ENCODE peak calls at places on chromosome 2, in four cellular contexts. A, U, I and Z are unnamed samples.

GRCh38 chr2:45649855-45650806 is 1.3 kb upstream of the PRKCE start:
- DNase-seq in A (peak), U (peak), I (peak), Z (peak)

GRCh38 chr2:158518083-158518482 is 61.3 kb downstream of the PKP4 start:
- DNase-seq in A (no peak), U (no peak), I (no peak), Z (no peak)

GRCh38 chr2:188294547-188294946 is 2.9 kb downstream of the GULP1 start:
- DNase-seq in A (no peak), U (no peak), I (no peak), Z (no peak)

GRCh38 chr2:184769038-184769437 is 170.7 kb downstream of the ZNF804A start:
- DNase-seq in A (no peak), U (no peak), I (no peak), Z (no peak)

GRCh38 chr2:32743480-32744236 is 115.8 kb downstream of the TTC27 start:
- DNase-seq in A (no peak), U (no peak), I (no peak), Z (no peak)

GRCh38 chr2:176002684-176003225 is 688 bp upstream of the LNPK start:
- DNase-seq in A (no peak), U (peak), I (no peak), Z (no peak)

GRCh38 chr2:121213386-121213785 is 71.6 kb downstream of the TFCP2L1 start:
- DNase-seq in A (no peak), U (no peak), I (no peak), Z (no peak)

GRCh38 chr2:56318147-56318546 is 134.4 kb downstream of the CCDC85A start:
- DNase-seq in A (no peak), U (no peak), I (no peak), Z (no peak)

GRCh38 chr2:152513681-152514080 is 178.7 kb downstream of the FMNL2 start:
- DNase-seq in A (no peak), U (no peak), I (no peak), Z (no peak)

GRCh38 chr2:235527806-235528480 is 34.1 kb downstream of the AGAP1 start:
- DNase-seq in A (no peak), U (no peak), I (no peak), Z (no peak)

GRCh38 chr2:29066989-29067605 is 7.2 kb downstream of the PCARE start:
- DNase-seq in A (no peak), U (no peak), I (no peak), Z (no peak)

GRCh38 chr2:144711084-144711483 is 191.2 kb upstream of the ZEB2 start:
- DNase-seq in A (no peak), U (no peak), I (no peak), Z (no peak)

GRCh38 chr2:96815326-96816126 is 542 bp upstream of the CNNM3 start:
- DNase-seq in A (no peak), U (no peak), I (no peak), Z (no peak)

GRCh38 chr2:227420063-227421052 is 32.6 kb upstream of the SCYGR1 start:
- DNase-seq in A (no peak), U (no peak), I (no peak), Z (no peak)

GRCh38 chr2:28949617-28950305 is 31.3 kb upstream of the TOGARAM2 start:
- DNase-seq in A (no peak), U (no peak), I (no peak), Z (no peak)

GRCh38 chr2:167253025-167253424 is 364.7 kb downstream of the XIRP2 start:
- DNase-seq in A (no peak), U (no peak), I (no peak), Z (no peak)

GRCh38 chr2:75431757-75432156 is 129.0 kb downstream of the EVA1A start:
- DNase-seq in A (no peak), U (no peak), I (no peak), Z (no peak)

GRCh38 chr2:27707462-27708256 is 44.0 kb downstream of the SLC4A1AP start:
- DNase-seq in A (no peak), U (no peak), I (no peak), Z (no peak)

GRCh38 chr2:27708257-27708654 is 44.6 kb downstream of the SLC4A1AP start:
- DNase-seq in A (no peak), U (no peak), I (no peak), Z (no peak)

GRCh38 chr2:27703638-27704341 is 40.1 kb downstream of the SLC4A1AP start:
- DNase-seq in A (peak), U (peak), I (peak), Z (peak)

GRCh38 chr2:27704342-27704876 is 40.7 kb downstream of the SLC4A1AP start:
- DNase-seq in A (no peak), U (no peak), I (no peak), Z (no peak)

GRCh38 chr2:27705851-27706622 is 42.3 kb downstream of the SLC4A1AP start:
- DNase-seq in A (no peak), U (peak), I (peak), Z (peak)
- TF ChIP-seq CTCF in A (no peak), U (no peak), I (no peak), Z (no peak)

GRCh38 chr2:236646871-236647270 is 77.2 kb downstream of the ACKR3 start:
- DNase-seq in A (no peak), U (no peak), I (no peak), Z (no peak)

GRCh38 chr2:236644067-236644466 is 74.4 kb downstream of the ACKR3 start:
- DNase-seq in A (no peak), U (no peak), I (no peak), Z (no peak)

GRCh38 chr2:236644502-236644911 is 74.9 kb downstream of the ACKR3 start:
- DNase-seq in A (no peak), U (no peak), I (no peak), Z (no peak)

GRCh38 chr2:236646441-236646840 is 76.8 kb downstream of the ACKR3 start:
- DNase-seq in A (no peak), U (no peak), I (no peak), Z (peak)

GRCh38 chr2:236647621-236648020 is 78.0 kb downstream of the ACKR3 start:
- DNase-seq in A (no peak), U (no peak), I (no peak), Z (no peak)
- TF ChIP-seq CTCF in A (no peak), U (no peak), I (no peak), Z (no peak)

GRCh38 chr2:88081924-88082609 is 14.4 kb downstream of the SMYD1 start:
- DNase-seq in A (no peak), U (no peak), I (no peak), Z (no peak)
- TF ChIP-seq CTCF in A (no peak), U (no peak), I (no peak), Z (no peak)

DNA sequence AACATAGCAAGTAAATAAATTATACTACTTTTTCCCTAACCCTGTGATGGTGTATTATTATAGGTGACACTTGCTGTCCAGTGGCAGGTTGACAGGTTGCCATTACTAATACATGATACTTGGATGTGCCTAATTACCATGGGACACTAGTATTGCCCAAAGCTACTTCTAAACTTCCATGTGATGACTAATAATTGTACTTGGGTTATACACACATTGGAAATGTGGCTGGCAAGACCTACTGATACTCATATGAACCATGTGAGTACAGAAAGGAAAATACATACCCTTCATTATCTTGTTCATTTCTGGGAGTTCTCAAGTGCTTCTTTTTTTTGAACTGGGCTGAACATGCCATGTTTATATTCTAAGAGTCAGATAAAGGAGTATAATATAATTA is 156.4 kb downstream of the IKZF2 start:
- DNase-seq in A (no peak), U (no peak), I (no peak), Z (no peak)
- TF ChIP-seq CTCF in A (no peak), U (no peak), I (no peak), Z (no peak)

GRCh38 chr2:30686000-30686399 is 121.2 kb downstream of the CAPN13 start:
- DNase-seq in A (no peak), U (peak), I (no peak), Z (no peak)
- TF ChIP-seq CTCF in A (no peak), U (no peak), I (no peak), Z (peak)